ENCODE peak calls at places on chromosomes 1 and 21, in seven cellular contexts. U, B, H, Y, S, J and R are unnamed samples.

GRCh38 chr1:158391099-158391498 is 8.2 kb downstream of the OR10T2 start:
- DNase-seq in S (no peak), J (no peak), U (no peak), B (no peak), Y (no peak), H (no peak), R (no peak)

GRCh38 chr1:94796269-94796668 is 23.9 kb upstream of the SLC44A3 start:
- DNase-seq in S (no peak), U (no peak), H (no peak), Y (no peak), J (no peak), B (no peak), R (no peak)

GRCh38 chr21:46096997-46097825 is 701 bp upstream of the COL6A2 start:
- DNase-seq in H (peak), B (no peak), Y (no peak), U (no peak), J (peak), S (no peak), R (peak)

GRCh38 chr1:67601955-67602354 is 83.0 kb upstream of the GADD45A start:
- DNase-seq in B (no peak), J (no peak), S (no peak), H (no peak), U (no peak), Y (no peak), R (no peak)

GRCh38 chr1:212413902-212414327 is 771 bp downstream of the PACC1 start:
- DNase-seq in Y (no peak), B (peak), H (no peak), U (no peak), J (no peak), S (no peak), R (no peak)

GRCh38 chr1:95039360-95040031 is 33.3 kb downstream of the ALG14 start:
- DNase-seq in S (no peak), Y (no peak), U (no peak), H (no peak), J (no peak), B (no peak), R (no peak)

GRCh38 chr1:234315091-234315541 is 58.1 kb upstream of the COA6 start:
- DNase-seq in H (no peak), B (peak), U (no peak), Y (no peak), S (peak), J (no peak), R (no peak)

GRCh38 chr1:36975642-36976041 is 58.7 kb downstream of the GRIK3 start:
- DNase-seq in B (no peak), H (no peak), S (no peak), Y (no peak), U (no peak), J (no peak), R (no peak)

GRCh38 chr1:178945763-178946266 is 74.9 kb upstream of the ANGPTL1 start:
- DNase-seq in S (no peak), B (no peak), H (peak), Y (no peak), U (no peak), J (no peak), R (no peak)

GRCh38 chr1:22114083-22115012 is 28.5 kb downstream of the WNT4 start:
- DNase-seq in H (no peak), J (no peak), Y (no peak), S (no peak), B (peak), U (no peak), R (no peak)

GRCh38 chr1:68175621-68176398 is 56.5 kb downstream of the WLS start:
- DNase-seq in U (no peak), J (peak), S (no peak), Y (no peak), B (peak), H (no peak), R (no peak)

GRCh38 chr1:16158993-16159831 is 3.3 kb upstream of the EPHA2 start:
- DNase-seq in B (no peak), U (no peak), H (no peak), J (no peak), Y (peak), S (no peak), R (no peak)

GRCh38 chr1:109089242-109090015 is 1.1 kb upstream of the TMEM167B start:
- DNase-seq in B (peak), J (peak), S (no peak), Y (peak), H (no peak), U (no peak), R (peak)
- TF ChIP-seq CTCF in B (peak), J (peak), S (peak), Y (peak), H (peak), U (peak), R (no peak)

DNA sequence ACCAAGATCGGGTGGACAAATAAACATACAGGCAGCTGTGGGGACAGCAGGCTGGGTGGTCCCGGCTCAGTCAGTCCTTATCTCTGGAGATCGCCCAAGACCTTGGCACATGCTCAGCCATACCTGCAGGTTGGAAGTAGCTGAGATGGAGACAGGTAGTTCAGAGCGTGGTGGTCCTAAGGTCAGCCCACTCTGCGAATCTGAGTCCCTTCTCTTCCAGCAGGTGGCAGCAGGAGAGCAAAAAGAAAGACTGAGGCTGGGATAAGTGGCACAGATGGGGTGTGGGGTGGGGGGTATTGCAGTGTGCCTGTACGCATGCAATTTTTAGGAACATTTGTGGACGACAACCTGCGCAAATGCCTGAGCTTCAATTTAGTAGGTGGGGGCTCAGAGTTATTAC is 104.9 kb downstream of the TENT5C start:
- DNase-seq in U (no peak), J (no peak), Y (no peak), S (no peak), H (no peak), B (no peak), R (no peak)
- TF ChIP-seq CTCF in U (peak), J (peak), Y (peak), S (peak), H (peak), B (peak), R (no peak)

GRCh38 chr1:56780832-56781231 is 38.4 kb downstream of the FYB2 start:
- DNase-seq in B (no peak), H (no peak), J (no peak), U (no peak), S (no peak), Y (no peak), R (no peak)
- TF ChIP-seq CTCF in B (no peak), H (peak), J (no peak), U (no peak), S (no peak), Y (no peak), R (no peak)

GRCh38 chr1:156460525-156460924 is 40.0 kb downstream of the MEF2D start:
- DNase-seq in B (no peak), Y (no peak), S (no peak), J (no peak), U (no peak), H (no peak), R (no peak)

GRCh38 chr1:156462954-156463795 is 37.4 kb downstream of the MEF2D start:
- DNase-seq in Y (no peak), S (no peak), U (no peak), B (no peak), J (no peak), H (no peak), R (no peak)

GRCh38 chr1:156463874-156464273 is 36.7 kb downstream of the MEF2D start:
- DNase-seq in U (no peak), H (no peak), S (no peak), B (no peak), Y (no peak), J (no peak), R (no peak)

GRCh38 chr1:156461781-156462647 is 38.6 kb downstream of the MEF2D start:
- DNase-seq in S (no peak), Y (no peak), B (no peak), U (no peak), J (no peak), H (no peak), R (no peak)

DNA sequence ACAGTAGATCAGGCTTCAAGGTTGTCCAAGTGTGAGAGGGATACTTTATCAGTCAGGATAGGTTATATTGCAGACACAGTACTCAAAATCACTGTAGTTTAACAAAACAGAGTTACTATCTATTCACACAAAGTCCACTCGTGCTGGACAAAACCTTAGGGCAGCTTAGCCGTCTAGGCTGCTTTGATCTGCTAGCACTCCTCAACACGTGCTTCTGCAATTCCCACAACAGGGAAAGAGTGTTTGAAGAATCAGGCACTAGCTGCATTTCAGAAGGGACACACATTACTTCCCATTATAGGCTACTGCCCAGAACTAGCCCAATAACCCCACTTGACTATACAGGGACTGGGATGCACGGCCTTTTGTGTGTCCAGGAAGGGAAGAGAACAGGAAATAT is 39.4 kb downstream of the MEF2D start:
- DNase-seq in B (no peak), Y (no peak), H (no peak), S (no peak), U (no peak), J (no peak), R (no peak)
- TF ChIP-seq CTCF in B (no peak), Y (no peak), H (no peak), S (no peak), U (no peak), J (no peak), R (no peak)

GRCh38 chr1:181136738-181137122 is 48.2 kb downstream of the IER5 start:
- DNase-seq in J (no peak), Y (no peak), B (no peak), U (no peak), S (no peak), H (no peak), R (no peak)

GRCh38 chr1:181134543-181135461 is 46.3 kb downstream of the IER5 start:
- DNase-seq in J (peak), S (peak), B (peak), H (no peak), Y (no peak), U (peak), R (no peak)

GRCh38 chr1:181135462-181135781 is 46.9 kb downstream of the IER5 start:
- DNase-seq in J (no peak), Y (no peak), B (peak), U (no peak), S (peak), H (no peak), R (no peak)

GRCh38 chr1:181137217-181137743 is 48.8 kb downstream of the IER5 start:
- DNase-seq in Y (no peak), U (no peak), J (no peak), S (no peak), B (no peak), H (no peak), R (no peak)

GRCh38 chr1:181135815-181136737 is 47.6 kb downstream of the IER5 start:
- DNase-seq in U (no peak), J (no peak), H (no peak), B (peak), Y (no peak), S (peak), R (no peak)
- TF ChIP-seq CTCF in U (no peak), J (no peak), H (no peak), B (no peak), Y (no peak), S (no peak), R (no peak)

DNA sequence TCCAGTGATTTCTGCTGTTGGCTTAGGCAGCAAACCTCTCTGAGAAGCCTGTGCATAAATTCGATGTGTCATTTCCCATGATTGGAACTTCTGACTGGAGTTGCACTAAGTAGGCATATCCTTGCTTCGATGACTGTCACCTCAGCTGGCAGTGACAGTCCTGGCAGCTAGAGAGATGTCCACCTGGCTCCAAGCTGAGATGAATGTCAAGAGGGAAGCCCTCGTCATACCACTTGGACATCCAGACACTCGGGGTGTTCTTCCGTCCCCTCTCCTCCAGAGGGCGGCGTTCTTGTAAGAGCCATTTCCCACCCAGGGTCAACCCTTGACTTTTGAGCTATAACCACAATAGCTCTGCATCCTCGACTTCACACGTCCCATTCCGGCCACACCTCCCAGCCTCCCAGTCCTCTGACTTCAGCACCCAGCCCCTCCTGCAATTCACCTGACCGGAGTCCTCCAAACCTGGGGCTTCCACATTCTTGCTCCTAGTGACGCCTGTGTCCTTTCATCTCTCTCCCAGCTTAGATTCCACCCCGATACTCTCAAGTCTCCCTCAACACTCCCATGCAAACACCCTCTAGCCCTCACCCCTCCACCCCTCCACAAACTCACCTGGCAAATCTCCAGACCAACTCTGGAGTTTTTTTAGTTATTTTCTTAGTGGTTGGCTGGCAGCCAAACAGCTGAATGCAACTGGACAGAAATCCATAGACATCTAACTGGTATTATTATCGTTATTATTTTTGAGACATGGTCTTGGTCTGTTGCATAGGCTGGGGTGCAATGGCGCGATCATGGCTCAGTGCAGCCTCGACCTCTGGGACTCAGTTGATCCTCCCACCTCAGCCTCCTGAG is 17.4 kb downstream of the CA6 start:
- DNase-seq in U (no peak), Y (peak), B (peak), S (no peak), J (peak), H (no peak), R (no peak)
- TF ChIP-seq CTCF in U (peak), Y (peak), B (peak), S (peak), J (peak), H (peak), R (no peak)

DNA sequence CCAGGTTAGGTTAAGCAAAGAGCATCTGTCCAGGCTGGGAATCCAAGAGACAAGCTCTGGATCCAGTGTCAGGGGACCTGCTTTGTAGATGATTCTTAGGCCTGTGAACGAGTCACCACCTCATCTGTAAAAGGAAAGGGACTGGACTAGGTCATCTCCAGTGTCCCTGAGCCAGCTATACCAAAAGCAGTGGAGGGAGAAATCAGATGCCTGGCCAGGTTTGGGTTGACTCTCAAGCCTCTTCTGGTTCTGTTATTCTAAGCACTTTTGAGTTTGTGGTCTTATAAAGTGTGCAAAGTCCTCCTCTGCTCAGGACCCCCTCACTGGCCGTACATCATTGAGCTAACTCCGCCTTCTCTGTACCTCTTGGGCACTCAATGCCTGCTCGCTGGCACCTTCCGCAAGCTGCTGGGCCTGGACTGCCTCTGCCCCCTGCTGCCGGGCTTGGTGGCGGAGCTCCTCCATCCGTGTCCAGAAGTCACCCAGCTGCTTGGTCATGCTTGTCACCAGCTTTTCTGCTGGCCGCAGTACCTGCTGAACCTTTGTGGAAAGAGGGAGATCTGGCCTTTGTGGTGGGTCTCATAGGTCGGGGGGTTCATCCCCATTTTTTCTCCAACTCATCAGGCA is 33.6 kb downstream of the CAMK1G start:
- DNase-seq in Y (no peak), B (no peak), J (no peak), S (no peak), U (no peak), H (no peak), R (no peak)
- TF ChIP-seq CTCF in Y (no peak), B (no peak), J (no peak), S (no peak), U (no peak), H (no peak), R (no peak)